ENCODE peak calls at places on chromosomes 16 and 17, in ten cellular contexts. One of them, this sample, is unnamed.

GRCh38 chr17:66343531-66344078 is 41.2 kb downstream of the PRKCA start:
- DNase-seq in esophagus muscularis mucosa: no peak
- DNase-seq in tibial nerve: no peak
- DNase-seq in stomach: no peak
- DNase-seq in A549: peak; percentile 90
- DNase-seq in K562: peak; percentile 51
- DNase-seq in H1: no peak
- DNase-seq in GM12878: no peak
- DNase-seq in transverse colon: no peak
- DNase-seq in upper lobe of left lung: no peak
- DNase-seq in this sample: no peak

GRCh38 chr16:56190903-56191806 is at the start of gene GNAO1:
- DNase-seq in A549: peak; percentile 47
- DNase-seq in transverse colon: peak; percentile 56
- DNase-seq in H1: peak; percentile 84
- DNase-seq in esophagus muscularis mucosa: no peak
- DNase-seq in K562: peak; percentile 92
- DNase-seq in stomach: peak; percentile 61
- DNase-seq in GM12878: no peak
- DNase-seq in upper lobe of left lung: peak; percentile 93
- DNase-seq in tibial nerve: peak; percentile 37
- DNase-seq in this sample: peak; percentile 91

GRCh38 chr17:50840311-50840851 is 5.0 kb downstream of the WFIKKN2 start:
- DNase-seq in esophagus muscularis mucosa: no peak
- DNase-seq in stomach: no peak
- DNase-seq in K562: no peak
- DNase-seq in H1: no peak
- DNase-seq in GM12878: no peak
- DNase-seq in transverse colon: no peak
- DNase-seq in upper lobe of left lung: peak; percentile 80
- DNase-seq in A549: no peak
- DNase-seq in tibial nerve: no peak
- DNase-seq in this sample: no peak

GRCh38 chr17:43546317-43547188 is at the start of gene ETV4:
- DNase-seq in A549: peak; percentile 96
- DNase-seq in upper lobe of left lung: peak; percentile 97
- DNase-seq in GM12878: peak; percentile 55
- DNase-seq in stomach: peak; percentile 89
- DNase-seq in esophagus muscularis mucosa: peak; percentile 97
- DNase-seq in K562: peak; percentile 98
- DNase-seq in H1: peak; percentile 96
- DNase-seq in tibial nerve: peak; percentile 83
- DNase-seq in transverse colon: peak; percentile 92
- DNase-seq in this sample: peak; percentile 93

GRCh38 chr16:51003850-51004566 is 147.1 kb downstream of the SALL1 start:
- DNase-seq in H1: no peak
- DNase-seq in transverse colon: no peak
- DNase-seq in A549: no peak
- DNase-seq in esophagus muscularis mucosa: no peak
- DNase-seq in stomach: peak; percentile 54
- DNase-seq in upper lobe of left lung: no peak
- DNase-seq in K562: no peak
- DNase-seq in GM12878: no peak
- DNase-seq in tibial nerve: no peak
- DNase-seq in this sample: no peak

GRCh38 chr17:50916708-50917417 is 50.7 kb upstream of the TOB1 start:
- DNase-seq in upper lobe of left lung: peak; percentile 58
- DNase-seq in tibial nerve: no peak
- DNase-seq in H1: no peak
- DNase-seq in GM12878: no peak
- DNase-seq in stomach: no peak
- DNase-seq in K562: no peak
- DNase-seq in esophagus muscularis mucosa: no peak
- DNase-seq in A549: no peak
- DNase-seq in transverse colon: no peak
- DNase-seq in this sample: no peak

GRCh38 chr17:21213491-21214014 is 408 bp downstream of the TMEM11 start:
- DNase-seq in upper lobe of left lung: peak; percentile 92
- DNase-seq in GM12878: no peak
- DNase-seq in transverse colon: peak; percentile 52
- DNase-seq in K562: peak; percentile 76
- DNase-seq in esophagus muscularis mucosa: no peak
- DNase-seq in stomach: peak; percentile 47
- DNase-seq in H1: no peak
- DNase-seq in A549: no peak
- DNase-seq in tibial nerve: no peak
- DNase-seq in this sample: peak; percentile 71

GRCh38 chr17:18928726-18929125 is 23.2 kb upstream of the SLC5A10 start:
- DNase-seq in stomach: no peak
- DNase-seq in A549: no peak
- DNase-seq in upper lobe of left lung: no peak
- DNase-seq in GM12878: no peak
- DNase-seq in H1: no peak
- DNase-seq in tibial nerve: no peak
- DNase-seq in transverse colon: no peak
- DNase-seq in esophagus muscularis mucosa: no peak
- DNase-seq in K562: no peak
- DNase-seq in this sample: no peak

GRCh38 chr17:62797959-62798358 is 10.2 kb downstream of the MARCHF10 start:
- DNase-seq in H1: peak; percentile 10
- DNase-seq in transverse colon: no peak
- DNase-seq in upper lobe of left lung: no peak
- DNase-seq in GM12878: no peak
- DNase-seq in K562: no peak
- DNase-seq in esophagus muscularis mucosa: no peak
- DNase-seq in tibial nerve: no peak
- DNase-seq in stomach: no peak
- DNase-seq in A549: no peak
- DNase-seq in this sample: no peak

GRCh38 chr16:30644334-30644830 is 6.4 kb upstream of the PRR14 start:
- DNase-seq in A549: no peak
- DNase-seq in tibial nerve: no peak
- DNase-seq in GM12878: no peak
- DNase-seq in esophagus muscularis mucosa: no peak
- DNase-seq in H1: no peak
- DNase-seq in K562: no peak
- DNase-seq in transverse colon: no peak
- DNase-seq in stomach: no peak
- DNase-seq in upper lobe of left lung: no peak
- DNase-seq in this sample: no peak

GRCh38 chr17:76481091-76481655 is 13.8 kb downstream of the AANAT start:
- DNase-seq in tibial nerve: no peak
- DNase-seq in K562: no peak
- DNase-seq in H1: no peak
- DNase-seq in upper lobe of left lung: peak; percentile 79
- DNase-seq in stomach: no peak
- DNase-seq in GM12878: peak; percentile 71
- DNase-seq in transverse colon: peak; percentile 68
- DNase-seq in A549: no peak
- DNase-seq in esophagus muscularis mucosa: no peak
- DNase-seq in this sample: peak; percentile 64

GRCh38 chr16:5015351-5015750 is 18.4 kb downstream of the NAGPA start:
- DNase-seq in K562: peak; percentile 82
- DNase-seq in tibial nerve: no peak
- DNase-seq in esophagus muscularis mucosa: no peak
- DNase-seq in stomach: no peak
- DNase-seq in GM12878: no peak
- DNase-seq in H1: no peak
- DNase-seq in transverse colon: no peak
- DNase-seq in upper lobe of left lung: no peak
- DNase-seq in A549: peak; percentile 23
- DNase-seq in this sample: no peak
- TF ChIP-seq CTCF in K562: no peak
- TF ChIP-seq CTCF in tibial nerve: no peak
- TF ChIP-seq CTCF in esophagus muscularis mucosa: no peak
- TF ChIP-seq CTCF in stomach: no peak
- TF ChIP-seq CTCF in GM12878: no peak
- TF ChIP-seq CTCF in H1: no peak
- TF ChIP-seq CTCF in transverse colon: no peak
- TF ChIP-seq CTCF in upper lobe of left lung: no peak
- TF ChIP-seq CTCF in A549: no peak
- TF ChIP-seq CTCF in this sample: no peak

DNA sequence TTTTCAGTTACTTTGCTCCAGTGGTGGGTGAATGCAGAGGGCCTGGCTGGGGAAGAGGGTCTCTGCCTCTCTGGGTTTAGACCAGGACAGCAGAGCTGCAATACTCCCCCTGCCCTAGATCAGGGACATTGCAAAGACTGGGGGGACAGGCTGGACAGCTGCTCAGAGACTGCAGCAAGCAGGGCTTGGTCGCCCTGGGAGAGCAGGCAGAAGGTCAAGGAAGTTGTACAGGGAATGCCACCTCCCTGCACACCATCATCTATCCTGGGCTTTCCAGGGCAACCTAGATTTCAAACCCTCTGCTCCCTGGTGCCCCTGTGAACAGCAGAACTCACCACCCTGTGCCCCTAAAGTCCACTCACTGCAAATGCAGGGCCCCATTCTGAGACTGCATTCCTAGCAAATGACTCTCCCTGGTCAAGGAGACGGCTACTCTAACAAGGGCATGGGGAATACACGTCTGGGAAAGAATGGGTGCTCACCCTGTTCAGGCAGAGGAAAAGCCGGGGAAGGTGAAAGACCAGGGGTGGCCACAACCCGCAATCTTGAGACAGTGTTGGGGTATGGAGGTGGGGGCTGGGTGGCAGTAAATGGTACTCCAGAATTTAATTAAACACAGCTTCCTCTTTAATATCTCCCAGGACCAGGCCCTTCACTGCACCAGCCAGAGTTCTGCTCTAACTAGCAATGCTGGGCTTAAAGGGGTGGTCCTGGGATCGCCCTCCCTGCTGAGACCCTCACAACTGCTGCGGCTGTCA is 1.0 kb downstream of the KIFC3 start:
- DNase-seq in esophagus muscularis mucosa: no peak
- DNase-seq in tibial nerve: no peak
- DNase-seq in H1: no peak
- DNase-seq in stomach: no peak
- DNase-seq in transverse colon: no peak
- DNase-seq in A549: peak; percentile 73
- DNase-seq in upper lobe of left lung: no peak
- DNase-seq in K562: no peak
- DNase-seq in GM12878: no peak
- DNase-seq in this sample: no peak
- TF ChIP-seq EP300 in esophagus muscularis mucosa: no peak
- TF ChIP-seq EP300 in tibial nerve: no peak
- TF ChIP-seq EP300 in H1: no peak
- TF ChIP-seq EP300 in stomach: no peak
- TF ChIP-seq EP300 in transverse colon: no peak
- TF ChIP-seq EP300 in A549: no peak
- TF ChIP-seq EP300 in upper lobe of left lung: no peak
- TF ChIP-seq EP300 in K562: no peak
- TF ChIP-seq EP300 in GM12878: no peak
- TF ChIP-seq EP300 in this sample: no peak

GRCh38 chr17:74305865-74306654 is 20.0 kb upstream of the KIF19 start:
- DNase-seq in transverse colon: no peak
- DNase-seq in K562: no peak
- DNase-seq in upper lobe of left lung: no peak
- DNase-seq in A549: peak; percentile 28
- DNase-seq in H1: no peak
- DNase-seq in esophagus muscularis mucosa: no peak
- DNase-seq in stomach: no peak
- DNase-seq in GM12878: no peak
- DNase-seq in tibial nerve: no peak
- DNase-seq in this sample: no peak
- TF ChIP-seq CTCF in transverse colon: no peak
- TF ChIP-seq CTCF in K562: peak; percentile 47
- TF ChIP-seq CTCF in upper lobe of left lung: no peak
- TF ChIP-seq CTCF in A549: peak; percentile 12
- TF ChIP-seq CTCF in H1: peak; percentile 43
- TF ChIP-seq CTCF in esophagus muscularis mucosa: no peak
- TF ChIP-seq CTCF in stomach: no peak
- TF ChIP-seq CTCF in GM12878: no peak
- TF ChIP-seq CTCF in tibial nerve: peak; percentile 33
- TF ChIP-seq CTCF in this sample: no peak

DNA sequence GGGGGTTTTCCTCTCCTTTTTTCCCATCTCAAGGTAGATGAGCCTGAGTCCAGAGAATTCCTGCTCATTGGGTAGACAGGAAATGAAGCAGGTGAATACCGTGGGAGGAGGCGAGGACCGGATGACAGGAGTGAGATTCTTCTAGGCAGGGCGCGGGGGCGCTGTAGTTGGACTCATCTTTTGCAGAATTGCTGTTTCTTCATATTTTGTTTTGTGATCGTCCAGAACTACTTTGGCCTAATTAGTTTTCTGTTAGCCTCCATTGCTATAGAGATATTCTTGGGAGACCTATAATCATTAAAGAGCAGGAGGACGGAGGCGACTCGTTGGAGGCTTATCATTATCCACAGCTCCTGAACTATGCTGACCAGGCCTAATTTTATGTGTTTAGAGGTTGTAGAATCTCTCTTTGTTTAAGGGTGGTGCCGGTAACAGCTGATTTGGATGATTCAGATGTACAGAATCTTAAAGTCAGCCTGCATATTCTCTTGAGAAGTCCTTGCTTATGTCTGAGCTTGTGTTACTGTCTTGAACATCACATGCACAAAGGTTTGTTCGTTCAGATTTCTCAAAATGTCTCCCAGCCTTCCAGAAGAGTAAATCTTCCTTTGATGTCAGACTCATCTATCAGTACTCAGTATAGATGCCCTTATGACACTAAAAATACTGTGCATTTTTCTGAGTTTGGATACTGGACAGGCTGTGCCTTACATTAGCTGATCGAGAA is 741 bp downstream of the ATP6V0A1 start:
- DNase-seq in transverse colon: peak; percentile 66
- DNase-seq in tibial nerve: peak; percentile 64
- DNase-seq in esophagus muscularis mucosa: peak; percentile 93
- DNase-seq in stomach: peak; percentile 40
- DNase-seq in H1: no peak
- DNase-seq in A549: peak; percentile 74
- DNase-seq in GM12878: no peak
- DNase-seq in K562: peak; percentile 58
- DNase-seq in upper lobe of left lung: no peak
- DNase-seq in this sample: peak; percentile 78
- TF ChIP-seq EP300 in transverse colon: no peak
- TF ChIP-seq EP300 in tibial nerve: no peak
- TF ChIP-seq EP300 in esophagus muscularis mucosa: no peak
- TF ChIP-seq EP300 in stomach: no peak
- TF ChIP-seq EP300 in H1: no peak
- TF ChIP-seq EP300 in A549: no peak
- TF ChIP-seq EP300 in GM12878: no peak
- TF ChIP-seq EP300 in K562: no peak
- TF ChIP-seq EP300 in upper lobe of left lung: no peak
- TF ChIP-seq EP300 in this sample: no peak